ENCODE peak calls at places on chromosomes 12 and 14, in seven cellular contexts. G is fibroblast of mammary gland; U is stimulated activated CD4-positive, alpha-beta T cell treated with anti-CD3 and anti-CD28 coated beads, Interleukin-4, amount 100 ng/mL, for 48 hours; K is AG20443; D is stimulated activated CD8-positive, alpha-beta memory T cell treated with anti-CD3 and anti-CD28 coated beads, Interleukin-15, amount 100 ng/mL, for 1 hour; N is glutamatergic neuron; O is occipital lobe. Y is an unnamed sample.

GRCh38 chr12:50353869-50354593 is 42.4 kb downstream of the FAM186A start:
- DNase-seq in U (no peak), G (peak), N (no peak), D (no peak), K (no peak), O (no peak), Y (peak)

GRCh38 chr14:69715725-69716482 is 51.0 kb upstream of the SRSF5 start:
- DNase-seq in D (no peak), U (no peak), N (no peak), G (peak), K (peak), O (peak), Y (no peak)

GRCh38 chr12:109510196-109510595 is 32.8 kb downstream of the UBE3B start:
- DNase-seq in K (no peak), O (no peak), N (no peak), D (no peak), G (no peak), U (no peak), Y (no peak)

GRCh38 chr12:120010661-120011230 is 21.7 kb downstream of the BICDL1 start:
- DNase-seq in O (no peak), K (no peak), D (no peak), U (no peak), N (no peak), G (no peak), Y (no peak)

GRCh38 chr12:123389560-123390351 is 5.8 kb downstream of the KMT5A start:
- DNase-seq in G (no peak), O (no peak), K (peak), U (no peak), N (peak), D (no peak), Y (peak)

GRCh38 chr12:64566122-64566521 is 44.2 kb upstream of the RASSF3 start:
- DNase-seq in G (no peak), K (peak), O (no peak), N (no peak), D (no peak), U (no peak), Y (no peak)

GRCh38 chr12:21476949-21477348 is 24.5 kb downstream of the RECQL start:
- DNase-seq in U (no peak), K (peak), D (no peak), G (peak), O (no peak), N (no peak), Y (peak)

GRCh38 chr12:24730461-24730896 is 218.4 kb downstream of the BCAT1 start:
- DNase-seq in U (no peak), K (no peak), D (no peak), O (no peak), G (no peak), N (no peak), Y (no peak)

GRCh38 chr12:98074286-98074685 is 441.1 kb upstream of the TMPO start:
- DNase-seq in U (no peak), O (no peak), N (no peak), D (no peak), K (no peak), G (no peak), Y (no peak)

GRCh38 chr14:103891667-103892215 is 36.5 kb upstream of the TDRD9 start:
- DNase-seq in O (no peak), D (no peak), N (no peak), U (no peak), K (no peak), G (no peak), Y (no peak)

GRCh38 chr14:69726761-69727511 is 40.0 kb upstream of the SRSF5 start:
- DNase-seq in G (peak), U (peak), O (peak), K (peak), D (peak), N (peak), Y (peak)

GRCh38 chr12:6340745-6341438 is 984 bp downstream of the TNFRSF1A start:
- DNase-seq in U (no peak), O (no peak), D (no peak), G (no peak), K (no peak), N (no peak), Y (no peak)

GRCh38 chr12:21296751-21297406 is 37.8 kb downstream of the SLCO1A2 start:
- DNase-seq in D (no peak), G (peak), N (no peak), U (no peak), O (no peak), K (peak), Y (peak)

GRCh38 chr12:79360936-79361335 is 329.8 kb downstream of the PAWR start:
- DNase-seq in N (no peak), G (no peak), D (no peak), U (no peak), K (no peak), O (peak), Y (no peak)

GRCh38 chr12:29572938-29573337 is 75.5 kb upstream of the OVCH1 start:
- DNase-seq in N (no peak), O (no peak), K (no peak), D (no peak), U (no peak), G (no peak), Y (no peak)

GRCh38 chr14:95316826-95317225 is 2.9 kb downstream of the CLMN start:
- DNase-seq in N (peak), G (no peak), D (no peak), K (no peak), O (no peak), U (no peak), Y (no peak)

GRCh38 chr12:82359115-82359478 is 768 bp downstream of the METTL25 start:
- DNase-seq in N (peak), O (no peak), D (no peak), G (no peak), U (no peak), K (peak), Y (peak)

GRCh38 chr12:75269209-75269608 is 59.6 kb upstream of the KCNC2 start:
- DNase-seq in O (no peak), K (no peak), N (no peak), G (no peak), U (no peak), D (no peak), Y (no peak)

GRCh38 chr14:23447634-23448353 is 12.3 kb upstream of the MYH7 start:
- DNase-seq in U (no peak), K (no peak), O (no peak), G (no peak), N (no peak), D (no peak), Y (no peak)